ENCODE peak calls at places on chromosomes 7 and 10, in four cellular contexts. B is A549, S is Panc1, G is HCT116. W is an unnamed sample.
A peak's percentile ranks its signal among the peaks of the same experiment; 100 is the strongest.

GRCh38 chr7:47610506-47611044 is 28.7 kb upstream of the TNS3 start:
- DNase-seq in B (peak; percentile 18), S (no peak), G (no peak), W (no peak)

GRCh38 chr7:66928388-66928787 is 7.4 kb downstream of the TMEM248 start:
- DNase-seq in B (no peak), S (no peak), G (no peak), W (no peak)

GRCh38 chr10:125006921-125007391 is 65.0 kb downstream of the ZRANB1 start:
- DNase-seq in B (no peak), S (no peak), G (no peak), W (no peak)

GRCh38 chr10:49615721-49616120 is 1.9 kb downstream of the CHAT start:
- DNase-seq in B (no peak), S (no peak), G (no peak), W (no peak)

GRCh38 chr10:122056431-122057094 is 67.6 kb downstream of the TACC2 start:
- DNase-seq in B (no peak), S (no peak), G (peak; percentile 54), W (no peak)

GRCh38 chr10:88879754-88880286 is at the start of gene STAMBPL1:
- DNase-seq in B (peak; percentile 56), S (peak; percentile 25), G (no peak), W (peak; percentile 88)

GRCh38 chr7:15839415-15840100 is 153.1 kb upstream of the MEOX2 start:
- DNase-seq in B (no peak), S (no peak), G (no peak), W (no peak)

GRCh38 chr10:104255244-104255981 is 721 bp downstream of the GSTO1 start:
- DNase-seq in B (peak; percentile 56), S (no peak), G (no peak), W (no peak)

GRCh38 chr10:88555190-88555894 is 27.8 kb downstream of the RNLS start:
- DNase-seq in B (no peak), S (no peak), G (no peak), W (peak; percentile 43)

DNA sequence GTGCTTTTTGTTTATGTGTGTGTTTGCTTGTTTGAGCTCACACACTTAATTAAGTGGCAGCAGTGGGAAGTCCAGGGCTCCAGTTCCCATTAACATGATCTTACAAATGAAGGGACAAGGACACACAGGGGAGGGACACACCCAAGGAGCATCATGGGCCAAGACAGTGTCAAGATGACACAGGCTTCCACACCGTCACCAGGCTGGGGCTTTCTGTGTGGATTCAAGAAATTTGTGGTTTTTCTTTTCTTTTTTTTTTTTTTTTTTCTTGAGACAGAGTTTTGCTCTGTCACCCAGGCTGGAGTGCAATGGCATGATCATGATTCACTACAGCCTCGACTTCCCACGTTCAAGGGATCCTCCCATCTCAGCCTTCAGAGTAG is 173.6 kb downstream of the KIAA1217 start:
- DNase-seq in B (no peak), S (no peak), G (no peak), W (no peak)
- TF ChIP-seq REST in B (no peak), S (no peak), G (no peak), W (no peak)

DNA sequence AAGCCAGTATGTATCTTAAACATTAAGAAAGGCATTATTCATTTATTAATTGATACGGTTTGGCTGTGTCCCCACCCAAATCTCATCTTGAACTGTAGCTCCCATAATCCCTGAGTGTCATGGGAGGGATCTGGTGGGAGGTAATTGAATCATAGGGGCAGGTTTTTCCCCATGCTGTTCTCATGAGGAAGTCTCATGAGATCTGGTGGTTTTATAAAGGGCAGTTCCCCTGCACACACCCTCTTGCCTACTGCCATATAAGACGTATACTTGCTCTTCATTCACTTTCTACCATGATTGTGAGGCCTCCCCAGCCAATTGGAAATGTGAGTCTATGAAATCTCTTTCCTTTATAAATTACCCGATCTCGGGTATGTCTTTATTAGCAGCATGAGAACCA is 28.1 kb downstream of the OTUD1 start:
- DNase-seq in B (no peak), S (no peak), G (no peak), W (no peak)
- TF ChIP-seq REST in B (no peak), S (no peak), G (no peak), W (no peak)

GRCh38 chr7:105413887-105414437 is 25.2 kb upstream of the SRPK2 start:
- DNase-seq in B (no peak), S (no peak), G (no peak), W (no peak)
- TF ChIP-seq REST in B (peak; percentile 70), S (peak; percentile 82), G (peak; percentile 49), W (peak; percentile 89)

GRCh38 chr7:98387136-98387535 is 13.8 kb downstream of the BAIAP2L1 start:
- DNase-seq in B (no peak), S (no peak), G (no peak), W (no peak)

DNA sequence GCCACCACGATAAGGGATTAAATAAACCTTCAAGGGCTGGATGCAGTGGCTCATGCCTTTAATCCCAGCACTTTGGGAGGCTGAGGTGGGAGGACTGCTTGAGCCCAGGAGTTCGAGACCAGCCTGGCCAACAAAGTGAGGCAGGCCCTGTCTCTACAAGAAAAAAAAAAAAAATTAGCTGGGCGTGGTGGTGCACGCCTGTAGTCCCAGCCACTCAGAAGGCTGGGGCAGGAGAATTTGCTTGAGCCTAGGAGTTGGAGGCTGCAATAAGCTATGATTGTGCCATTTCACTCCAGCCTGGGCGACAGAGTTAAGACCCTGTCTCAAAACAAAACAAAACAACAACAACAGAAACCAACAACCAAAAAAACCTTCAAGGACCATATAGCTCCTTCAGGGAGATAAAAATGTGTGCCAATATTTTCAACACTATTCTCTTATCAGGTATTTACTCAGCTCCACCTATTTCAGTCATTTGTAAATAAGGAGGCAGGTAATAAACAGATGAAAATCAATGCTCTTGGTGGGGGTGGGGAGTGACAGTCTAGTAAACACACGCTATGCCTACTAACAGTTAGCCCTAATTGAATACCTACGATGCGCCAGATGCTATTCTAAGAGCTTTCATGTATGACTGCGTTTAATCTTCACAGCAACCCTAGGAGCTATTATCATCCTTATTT is 13.2 kb downstream of the BAIAP2L1 start:
- DNase-seq in B (no peak), S (no peak), G (no peak), W (no peak)
- TF ChIP-seq REST in B (no peak), S (no peak), G (no peak), W (no peak)

GRCh38 chr10:93445097-93445960 is 36.8 kb downstream of the MYOF start:
- DNase-seq in B (peak; percentile 96), S (no peak), G (peak; percentile 84), W (no peak)
- TF ChIP-seq REST in B (no peak), S (no peak), G (no peak), W (no peak)

GRCh38 chr10:71077143-71077581 is 135.2 kb upstream of the UNC5B start:
- DNase-seq in B (no peak), S (no peak), G (no peak), W (no peak)

GRCh38 chr10:71076473-71077142 is 135.8 kb upstream of the UNC5B start:
- DNase-seq in B (no peak), S (no peak), G (no peak), W (no peak)

GRCh38 chr10:71075066-71075758 is 137.2 kb upstream of the UNC5B start:
- DNase-seq in B (no peak), S (no peak), G (no peak), W (no peak)

GRCh38 chr10:71074176-71074755 is 138.1 kb upstream of the UNC5B start:
- DNase-seq in B (no peak), S (no peak), G (no peak), W (no peak)

GRCh38 chr10:71075759-71076472 is 136.5 kb upstream of the UNC5B start:
- DNase-seq in B (no peak), S (no peak), G (no peak), W (no peak)
- TF ChIP-seq REST in B (no peak), S (no peak), G (no peak), W (no peak)

GRCh38 chr7:1763033-1763432 is 93.0 kb downstream of the ELFN1 start:
- DNase-seq in B (no peak), S (no peak), G (no peak), W (no peak)
- TF ChIP-seq REST in B (no peak), S (no peak), G (no peak), W (no peak)

DNA sequence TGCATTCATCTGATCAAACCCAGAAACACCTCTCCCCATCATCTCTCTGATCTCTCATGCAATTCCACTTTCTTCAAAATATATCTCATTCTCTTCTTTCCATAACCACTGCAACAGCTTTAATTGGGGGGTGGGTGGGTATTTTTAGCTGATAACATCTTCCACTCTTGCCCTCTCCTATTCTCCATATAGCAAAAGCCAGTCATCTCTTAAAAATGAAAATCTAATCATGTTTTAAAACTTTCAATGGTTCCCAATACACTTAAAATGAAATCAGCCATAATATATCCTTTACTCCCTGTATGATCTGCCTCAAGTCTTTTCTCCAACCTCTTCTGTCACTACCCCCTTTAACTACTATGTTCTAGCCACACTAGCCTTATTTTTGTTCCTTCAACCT is 1.5 kb downstream of the YME1L1 start:
- DNase-seq in B (no peak), S (no peak), G (no peak), W (no peak)
- TF ChIP-seq REST in B (no peak), S (no peak), G (no peak), W (no peak)